ENCODE peak calls at places on chromosome 4, in ten cellular contexts. J is CD8-positive, alpha-beta memory T cell; U is colonic mucosa; P is kidney; Y is dorsolateral prefrontal cortex; V is cardiac fibroblast; N is fibroblast of lung; D is BE2C; H is A673; E is lung. Z is an unnamed sample.

GRCh38 chr4:86398187-86398586 is 38.3 kb upstream of the MAPK10 start:
- DNase-seq in D (no peak), E (no peak), V (no peak), Y (no peak), N (no peak), H (no peak), P (no peak), J (no peak), U (no peak), Z (no peak)

GRCh38 chr4:173475751-173476150 is 54.3 kb downstream of the HAND2 start:
- DNase-seq in N (no peak), Y (no peak), V (no peak), P (no peak), H (no peak), U (no peak), J (no peak), D (no peak), E (no peak), Z (no peak)

GRCh38 chr4:1863297-1864033 is 7.5 kb upstream of the LETM1 start:
- DNase-seq in Y (no peak), N (no peak), E (no peak), V (no peak), J (no peak), P (peak), U (no peak), H (no peak), D (no peak), Z (no peak)

GRCh38 chr4:153798901-153799707 is 10.2 kb upstream of the SFRP2 start:
- DNase-seq in J (no peak), P (no peak), U (no peak), Y (no peak), V (no peak), D (no peak), N (no peak), H (no peak), E (no peak), Z (no peak)

GRCh38 chr4:7239844-7240243 is 47.5 kb downstream of the SORCS2 start:
- DNase-seq in N (no peak), H (no peak), E (no peak), J (no peak), V (no peak), Y (no peak), D (no peak), P (peak), U (no peak), Z (no peak)

GRCh38 chr4:105194328-105195231 is 47.9 kb downstream of the TET2 start:
- DNase-seq in P (no peak), H (no peak), U (no peak), Y (no peak), N (peak), J (no peak), D (no peak), E (no peak), V (peak), Z (no peak)

GRCh38 chr4:171751538-171751937 is 61.7 kb upstream of the GALNTL6 start:
- DNase-seq in P (no peak), H (no peak), E (no peak), V (no peak), J (no peak), Y (no peak), N (no peak), D (no peak), U (no peak), Z (no peak)

GRCh38 chr4:163215896-163216295 is 49.2 kb upstream of the NAF1 start:
- DNase-seq in V (no peak), Y (no peak), D (no peak), P (no peak), U (no peak), J (no peak), E (no peak), N (no peak), H (peak), Z (no peak)

GRCh38 chr4:76197971-76198410 is 15.6 kb downstream of the SCARB2 start:
- DNase-seq in P (peak), E (no peak), U (no peak), J (no peak), V (peak), H (no peak), N (peak), Y (peak), D (peak), Z (peak)

GRCh38 chr4:26020083-26020668 is 106.2 kb downstream of the SMIM20 start:
- DNase-seq in U (no peak), J (no peak), H (no peak), N (peak), P (no peak), E (no peak), D (no peak), V (peak), Y (no peak), Z (peak)

GRCh38 chr4:182369211-182369610 is 126.0 kb downstream of the TENM3 start:
- DNase-seq in N (peak), D (no peak), P (no peak), J (no peak), U (no peak), V (peak), H (peak), Y (no peak), E (no peak), Z (peak)

GRCh38 chr4:46506876-46507275 is 116.9 kb upstream of the GABRA2 start:
- DNase-seq in V (peak), J (no peak), E (no peak), H (peak), D (no peak), Y (no peak), P (no peak), N (peak), U (no peak), Z (no peak)

GRCh38 chr4:145937990-145938611 is 522 bp downstream of the ZNF827 start:
- DNase-seq in E (no peak), D (peak), Y (no peak), V (peak), P (no peak), H (peak), J (peak), N (peak), U (peak), Z (no peak)

GRCh38 chr4:75968084-75968483 is 22.7 kb downstream of the SDAD1 start:
- DNase-seq in P (no peak), N (no peak), D (no peak), Y (no peak), V (no peak), J (no peak), E (no peak), U (no peak), H (no peak), Z (no peak)

GRCh38 chr4:25351777-25352421 is 25.2 kb upstream of the ANAPC4 start:
- DNase-seq in P (no peak), N (peak), V (peak), D (no peak), H (no peak), J (no peak), U (no peak), E (no peak), Y (no peak), Z (no peak)

GRCh38 chr4:35087216-35087615 is 1157.1 kb downstream of the ARAP2 start:
- DNase-seq in N (no peak), U (no peak), H (no peak), J (no peak), D (no peak), P (no peak), V (no peak), E (no peak), Y (no peak), Z (no peak)

GRCh38 chr4:123555500-123556273 is 159.1 kb downstream of the SPRY1 start:
- DNase-seq in V (peak), D (no peak), E (peak), H (peak), J (no peak), Y (peak), N (peak), P (peak), U (peak), Z (peak)

GRCh38 chr4:3402409-3403103 is 39.2 kb upstream of the HGFAC start:
- DNase-seq in P (no peak), J (no peak), E (no peak), N (peak), U (no peak), H (no peak), Y (no peak), V (peak), D (no peak), Z (peak)

GRCh38 chr4:48483777-48484493 is 792 bp downstream of the SLC10A4 start:
- DNase-seq in J (no peak), N (no peak), D (peak), U (no peak), E (no peak), H (no peak), P (no peak), Y (no peak), V (no peak), Z (no peak)

GRCh38 chr4:87973283-87974169 is 2.0 kb upstream of the SPP1 start:
- DNase-seq in H (peak), U (peak), Y (peak), N (peak), P (peak), D (peak), V (peak), E (no peak), J (no peak), Z (peak)

GRCh38 chr4:95256108-95256835 is 292.5 kb downstream of the UNC5C start:
- DNase-seq in P (no peak), U (no peak), N (no peak), V (peak), D (no peak), E (no peak), J (no peak), Y (no peak), H (no peak), Z (no peak)

GRCh38 chr4:6279582-6280289 is 10.1 kb downstream of the WFS1 start:
- DNase-seq in U (no peak), V (no peak), N (no peak), D (no peak), J (no peak), E (no peak), H (no peak), P (no peak), Y (no peak), Z (no peak)

GRCh38 chr4:127965803-127966175 is 583 bp downstream of the ABHD18 start:
- DNase-seq in V (peak), E (peak), J (peak), H (peak), Y (peak), D (peak), U (peak), N (peak), P (peak), Z (no peak)

DNA sequence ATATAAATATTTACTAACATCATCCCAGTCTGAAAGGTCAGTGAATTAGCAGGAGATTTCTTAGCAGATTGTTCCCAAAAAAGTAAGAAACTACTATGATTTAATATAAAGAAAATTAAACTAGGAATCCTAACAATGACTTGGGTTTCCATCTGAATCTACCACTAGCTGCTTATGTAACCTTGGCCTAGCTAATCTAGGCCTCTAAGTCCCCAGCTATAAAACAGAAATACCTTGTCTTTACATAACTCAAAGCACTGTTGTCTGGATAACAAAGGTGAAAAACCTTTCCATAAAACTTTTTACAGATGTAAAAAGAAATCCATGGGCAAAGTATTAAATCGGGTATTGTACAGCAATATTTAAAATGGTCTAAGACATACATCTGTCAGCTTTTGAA is 3.0 kb downstream of the FBXL5 start:
- DNase-seq in Y (no peak), N (peak), P (no peak), J (no peak), H (no peak), U (no peak), E (no peak), V (no peak), D (no peak), Z (no peak)
- H3K4me3 ChIP-seq in Y (peak), N (peak), P (peak), J (no peak), H (peak), U (no peak), E (no peak), V (no peak), D (no peak), Z (no peak)

GRCh38 chr4:69524708-69525107 is 29.0 kb upstream of the UGT2B4 start:
- DNase-seq in N (peak), V (no peak), E (no peak), Y (no peak), P (no peak), J (no peak), H (no peak), D (no peak), U (no peak), Z (no peak)
- H3K4me3 ChIP-seq in N (no peak), V (no peak), E (no peak), Y (no peak), P (no peak), J (no peak), H (no peak), D (no peak), U (no peak), Z (no peak)

DNA sequence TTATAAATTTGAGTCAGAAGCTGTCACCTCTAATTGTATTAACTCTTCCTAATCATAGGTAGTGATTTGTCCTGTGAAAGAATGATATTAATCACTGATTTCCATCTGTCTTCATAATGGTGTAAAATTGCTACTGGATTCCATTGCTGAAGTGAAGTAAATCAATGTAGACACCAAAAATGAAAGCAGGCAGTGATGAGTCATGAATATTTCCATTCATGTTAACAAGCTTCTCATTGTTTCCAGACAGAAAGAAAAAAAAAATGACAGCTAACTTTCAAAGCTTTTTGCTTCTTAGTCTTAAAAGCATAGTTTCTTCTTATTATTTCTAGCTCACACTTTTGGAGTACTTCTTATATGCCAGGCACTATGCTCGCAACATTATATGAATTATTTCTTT is 21.5 kb downstream of the FAM114A1 start:
- DNase-seq in E (no peak), U (no peak), D (no peak), Y (no peak), J (no peak), P (no peak), N (peak), H (peak), V (peak), Z (peak)
- H3K4me3 ChIP-seq in E (no peak), U (no peak), D (no peak), Y (no peak), J (no peak), P (no peak), N (no peak), H (no peak), V (no peak), Z (no peak)

GRCh38 chr4:151297170-151297569 is 20.2 kb downstream of the PRSS48 start:
- DNase-seq in D (no peak), Y (no peak), V (no peak), E (no peak), J (no peak), P (no peak), N (no peak), H (no peak), U (no peak), Z (no peak)
- H3K4me3 ChIP-seq in D (no peak), Y (no peak), V (no peak), E (no peak), J (no peak), P (no peak), N (no peak), H (no peak), U (no peak), Z (no peak)

GRCh38 chr4:40202474-40202873 is 5.6 kb downstream of the RHOH start:
- DNase-seq in H (no peak), E (no peak), U (no peak), D (no peak), V (no peak), P (no peak), J (no peak), N (no peak), Y (no peak), Z (no peak)
- H3K4me3 ChIP-seq in H (peak), E (no peak), U (no peak), D (no peak), V (no peak), P (no peak), J (peak), N (no peak), Y (no peak), Z (no peak)

Z was measured in skeletal muscle cell.